ENCODE peak calls at places on chromosomes 1 and 21, in four cellular contexts. Z is heart left ventricle, O is esophagus muscularis mucosa, T is suprapubic skin. A is an unnamed sample.

GRCh38 chr1:19812875-19813650 is 2.0 kb downstream of the RNF186 start:
- DNase-seq in Z (no peak), O (no peak), T (no peak), A (peak; percentile 30)

GRCh38 chr1:217393901-217394300 is 237.0 kb downstream of the GPATCH2 start:
- DNase-seq in Z (no peak), O (peak; percentile 55), T (no peak), A (no peak)

GRCh38 chr1:43438006-43438405 is 15.7 kb downstream of the HYI start:
- DNase-seq in Z (no peak), O (no peak), T (peak; percentile 40), A (peak; percentile 35)

GRCh38 chr1:160724445-160725242 is 13.0 kb upstream of the CD48 start:
- DNase-seq in Z (no peak), O (no peak), T (no peak), A (no peak)

GRCh38 chr1:236039736-236040670 is 24.9 kb downstream of the NID1 start:
- DNase-seq in Z (no peak), O (no peak), T (no peak), A (no peak)

GRCh38 chr1:112706505-112707216 is at the start of gene RHOC:
- DNase-seq in Z (peak; percentile 77), O (no peak), T (no peak), A (peak; percentile 73)

GRCh38 chr21:16455978-16456377 is 726.2 kb downstream of the USP25 start:
- DNase-seq in Z (no peak), O (no peak), T (no peak), A (no peak)

GRCh38 chr1:217133958-217134856 is 411.0 kb upstream of the ESRRG start:
- DNase-seq in Z (peak; percentile 39), O (no peak), T (no peak), A (no peak)

GRCh38 chr1:81327743-81328142 is 473.0 kb upstream of the ADGRL2 start:
- DNase-seq in Z (no peak), O (no peak), T (no peak), A (no peak)

GRCh38 chr1:23593556-23594148 is 34.4 kb upstream of the ID3 start:
- DNase-seq in Z (no peak), O (no peak), T (peak; percentile 75), A (peak; percentile 13)

GRCh38 chr1:206960676-206961386 is 9.4 kb downstream of the FCAMR start:
- DNase-seq in Z (no peak), O (no peak), T (no peak), A (no peak)

GRCh38 chr1:56758135-56758534 is 61.1 kb downstream of the FYB2 start:
- DNase-seq in Z (peak; percentile 33), O (no peak), T (no peak), A (no peak)

GRCh38 chr1:21175670-21176581 is 771 bp downstream of the EIF4G3 start:
- DNase-seq in Z (peak; percentile 48), O (no peak), T (peak; percentile 72), A (peak; percentile 49)

GRCh38 chr1:62954758-62955157 is 170.8 kb downstream of the ATG4C start:
- DNase-seq in Z (no peak), O (no peak), T (no peak), A (no peak)

GRCh38 chr1:162368451-162368850 is 8.2 kb downstream of the SPATA46 start:
- DNase-seq in Z (no peak), O (no peak), T (no peak), A (no peak)

GRCh38 chr1:193569696-193570269 is 383.4 kb upstream of the B3GALT2 start:
- DNase-seq in Z (no peak), O (no peak), T (no peak), A (no peak)

GRCh38 chr1:114854693-114855320 is at the start of gene SYCP1:
- DNase-seq in Z (no peak), O (no peak), T (no peak), A (no peak)

GRCh38 chr21:38802050-38803026 is 3.4 kb upstream of the ETS2 start:
- DNase-seq in Z (no peak), O (no peak), T (no peak), A (no peak)

GRCh38 chr1:88773540-88774150 is 89.6 kb downstream of the PKN2 start:
- DNase-seq in Z (no peak), O (no peak), T (no peak), A (no peak)

DNA sequence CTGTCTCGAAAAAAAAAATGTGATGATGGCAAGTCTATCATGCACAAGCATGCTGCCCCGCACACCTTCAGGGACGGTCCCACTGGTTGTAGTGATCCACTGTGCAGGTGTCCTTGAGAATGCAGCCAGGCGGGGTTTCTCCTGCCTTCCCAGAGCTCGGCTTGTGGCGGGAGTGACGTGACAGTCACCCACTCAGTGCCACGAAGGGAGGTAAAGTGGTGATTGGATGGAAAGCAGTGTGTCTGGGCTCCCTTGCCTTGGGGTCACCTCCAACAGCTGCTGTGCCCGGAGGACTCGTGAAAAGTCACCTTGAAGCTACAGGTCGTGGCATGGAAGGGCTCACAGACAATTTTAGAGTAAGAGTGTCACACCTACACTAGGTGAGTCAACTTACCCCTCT is 33.5 kb upstream of the TRIM17 start:
- DNase-seq in Z (no peak), O (no peak), T (no peak), A (no peak)
- H3K4me1 ChIP-seq in Z (peaks cover 23% of the 10 kb centered on the region), O (peaks cover 16% of the 10 kb centered on the region), T (peaks cover 10% of the 10 kb centered on the region), A (no peaks in the 10 kb centered on the region)

DNA sequence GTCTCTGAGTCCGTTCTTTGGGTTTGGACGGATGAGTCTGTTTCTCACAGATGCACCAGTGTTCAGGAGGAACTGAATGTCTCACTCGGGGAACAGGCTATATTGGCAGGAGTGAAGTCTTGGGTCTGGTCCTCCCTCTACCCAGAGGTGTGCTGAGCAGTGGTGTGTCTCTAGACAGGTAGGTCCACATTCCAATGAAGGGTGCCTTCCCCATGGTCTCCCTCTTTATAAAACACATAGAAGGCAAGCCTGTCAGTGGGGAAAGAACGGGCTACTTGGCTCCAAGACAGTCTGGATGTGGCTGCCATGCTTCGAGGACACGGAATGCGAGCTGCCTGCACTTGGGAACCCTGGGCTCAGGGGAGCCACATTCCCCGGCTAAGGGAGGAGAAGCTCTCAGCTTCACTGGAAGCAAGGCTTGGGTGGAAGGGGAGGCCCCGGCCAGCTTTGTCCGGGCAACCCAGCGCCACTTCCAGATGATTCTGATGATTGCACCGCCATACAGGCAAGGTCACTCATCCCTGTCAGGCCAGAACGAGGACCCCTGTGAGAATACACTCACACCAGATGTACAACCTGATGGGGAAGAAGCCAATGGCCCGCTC is 29.7 kb upstream of the RIPK4 start:
- DNase-seq in Z (no peak), O (no peak), T (peak; percentile 44), A (no peak)
- H3K4me1 ChIP-seq in Z (no peaks in the 10 kb centered on the region), O (no peaks in the 10 kb centered on the region), T (no peaks in the 10 kb centered on the region), A (no peaks in the 10 kb centered on the region)

DNA sequence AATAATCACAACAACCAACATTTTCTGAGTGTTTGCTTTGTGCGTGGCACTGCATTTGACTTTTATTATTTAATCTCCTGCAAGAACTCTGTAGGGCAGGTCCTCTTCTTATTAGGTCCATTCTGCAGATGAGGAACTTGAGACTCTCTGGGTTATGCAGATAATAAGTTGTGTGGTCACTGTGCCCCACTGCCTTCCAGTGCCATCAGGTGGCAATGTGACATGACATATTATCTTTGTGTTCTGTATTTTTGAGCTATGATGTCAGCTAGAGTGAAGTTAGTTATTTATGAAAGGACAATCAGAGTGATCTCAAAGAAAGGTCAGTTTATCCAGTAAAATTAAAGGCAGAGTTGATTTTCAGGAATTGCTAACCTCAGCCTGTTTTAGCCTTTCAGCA is 196.0 kb downstream of the FMN2 start:
- DNase-seq in Z (no peak), O (no peak), T (no peak), A (no peak)
- H3K4me1 ChIP-seq in Z (no peaks in the 10 kb centered on the region), O (peaks cover 7% of the 10 kb centered on the region), T (no peaks in the 10 kb centered on the region), A (no peaks in the 10 kb centered on the region)

DNA sequence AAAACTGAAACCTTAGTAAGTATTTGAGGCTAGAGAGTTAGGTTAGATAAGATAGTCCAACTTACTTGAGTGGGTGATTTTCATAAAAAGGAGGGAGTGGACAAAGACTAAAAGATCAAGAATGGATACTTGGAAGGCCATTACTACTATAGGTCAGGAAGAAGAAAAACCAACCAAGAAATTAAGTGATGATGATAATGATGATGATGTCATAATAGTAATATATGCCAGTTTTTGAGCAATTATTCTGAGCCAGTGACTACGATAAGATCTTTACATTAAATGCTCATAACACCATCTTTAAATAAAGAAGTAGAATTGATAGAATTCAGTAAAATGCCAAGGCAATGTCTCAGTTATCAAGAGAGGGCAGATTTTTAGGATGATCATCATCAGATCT is 430.7 kb upstream of the ADAMTS5 start:
- DNase-seq in Z (no peak), O (no peak), T (no peak), A (no peak)
- H3K4me1 ChIP-seq in Z (no peaks in the 10 kb centered on the region), O (no peaks in the 10 kb centered on the region), T (no peaks in the 10 kb centered on the region), A (no peaks in the 10 kb centered on the region)

A was measured in adrenal gland.